ENCODE peak calls at places on chromosomes 4 and X, in eight cellular contexts. B is HCT116, G is Peyer's patch, W is IMR-90, Q is body of pancreas, S is endothelial cell of umbilical vein, X is heart left ventricle, V is right lobe of liver. L is an unnamed sample.

GRCh38 chrX:54721424-54721823 is 76.6 kb downstream of the ITIH6 start:
- DNase-seq in B (peak; percentile 38), G (no peak), W (no peak), Q (no peak), S (no peak), X (no peak), V (no peak), L (no peak)

GRCh38 chr4:38283724-38284123 is 323.5 kb downstream of the PTTG2 start:
- DNase-seq in B (no peak), G (no peak), W (no peak), Q (no peak), S (no peak), X (no peak), V (no peak), L (no peak)

GRCh38 chr4:77861500-77861899 is 1.1 kb upstream of the MRPL1 start:
- DNase-seq in B (no peak), G (no peak), W (no peak), Q (no peak), S (no peak), X (no peak), V (no peak), L (no peak)

GRCh38 chr4:40289366-40290188 is 45.6 kb upstream of the CHRNA9 start:
- DNase-seq in B (no peak), G (no peak), W (peak; percentile 3), Q (no peak), S (no peak), X (no peak), V (no peak), L (no peak)

GRCh38 chrX:12304261-12304660 is 166.0 kb downstream of the FRMPD4 start:
- DNase-seq in B (no peak), G (no peak), W (peak; percentile 30), Q (no peak), S (no peak), X (no peak), V (no peak), L (no peak)

GRCh38 chrX:46686003-46686645 is 72.8 kb downstream of the SLC9A7 start:
- DNase-seq in B (peak; percentile 12), G (no peak), W (peak; percentile 41), Q (peak; percentile 32), S (peak; percentile 41), X (no peak), V (no peak), L (peak; percentile 50)

GRCh38 chr4:2277956-2278355 is 16.0 kb upstream of the MXD4 start:
- DNase-seq in B (no peak), G (no peak), W (no peak), Q (no peak), S (no peak), X (no peak), V (peak; percentile 1), L (no peak)

GRCh38 chrX:130896026-130896425 is 7.0 kb downstream of the ENOX2 start:
- DNase-seq in B (no peak), G (no peak), W (peak; percentile 4), Q (no peak), S (no peak), X (no peak), V (no peak), L (no peak)

GRCh38 chr4:183729430-183730328 is 70.6 kb downstream of the TRAPPC11 start:
- DNase-seq in B (no peak), G (no peak), W (peak; percentile 70), Q (no peak), S (no peak), X (no peak), V (no peak), L (no peak)

GRCh38 chrX:137432609-137433008 is 133.3 kb upstream of the ZIC3 start:
- DNase-seq in B (no peak), G (no peak), W (no peak), Q (peak; percentile 19), S (no peak), X (no peak), V (no peak), L (no peak)

GRCh38 chr4:1156069-1156468 is 16.3 kb downstream of the SPON2 start:
- DNase-seq in B (no peak), G (no peak), W (no peak), Q (no peak), S (no peak), X (no peak), V (no peak), L (no peak)

GRCh38 chrX:97471071-97471470 is 587.4 kb downstream of the RPA4 start:
- DNase-seq in B (no peak), G (no peak), W (no peak), Q (no peak), S (no peak), X (no peak), V (no peak), L (no peak)

DNA sequence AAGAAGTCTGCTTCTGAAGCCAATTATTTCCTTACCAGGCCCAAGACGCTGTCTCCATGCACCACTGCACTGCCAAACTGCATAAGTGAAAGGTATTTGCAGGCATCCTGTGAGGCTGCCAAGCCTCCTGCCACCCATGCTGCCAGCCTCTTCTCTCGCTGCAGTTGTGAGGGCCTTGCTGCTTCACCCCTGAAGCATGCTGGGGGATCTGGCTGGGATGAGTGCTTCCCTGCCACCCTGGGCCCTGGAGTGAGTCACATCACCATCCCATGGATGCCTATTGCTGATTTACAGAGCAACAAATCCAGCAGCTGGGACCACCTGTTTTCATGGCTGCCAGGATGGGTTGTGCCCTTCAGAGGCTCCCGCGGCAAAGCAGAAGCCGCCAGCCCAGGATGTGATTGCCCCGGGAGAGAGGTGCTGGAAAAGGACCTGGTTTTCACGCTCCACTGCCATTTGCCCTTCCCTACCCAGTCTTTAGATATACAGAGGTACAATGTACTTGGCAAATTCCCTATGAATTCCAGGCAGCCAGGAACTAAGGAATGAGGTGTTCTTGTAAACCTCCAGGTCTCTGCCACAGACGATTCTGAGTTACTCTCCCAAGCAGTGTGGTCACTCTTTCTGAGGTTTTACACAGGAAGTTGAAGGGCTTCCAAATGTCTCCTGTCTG is 41.5 kb upstream of the PTCHD1 start:
- DNase-seq in B (no peak), G (no peak), W (no peak), Q (no peak), S (no peak), X (no peak), V (no peak), L (no peak)
- TF ChIP-seq POLR2A in B (no peak), G (no peak), W (no peak), Q (no peak), S (no peak), X (no peak), V (no peak), L (no peak)

GRCh38 chr4:94545296-94545695 is 93.6 kb downstream of the PDLIM5 start:
- DNase-seq in B (no peak), G (no peak), W (peak; percentile 63), Q (no peak), S (peak; percentile 94), X (no peak), V (no peak), L (no peak)

GRCh38 chr4:94550352-94550751 is 98.6 kb downstream of the PDLIM5 start:
- DNase-seq in B (no peak), G (no peak), W (no peak), Q (no peak), S (no peak), X (no peak), V (no peak), L (no peak)

GRCh38 chr4:94550851-94551250 is 99.1 kb downstream of the PDLIM5 start:
- DNase-seq in B (no peak), G (no peak), W (no peak), Q (no peak), S (no peak), X (no peak), V (no peak), L (no peak)

GRCh38 chr4:94546949-94547348 is 95.2 kb downstream of the PDLIM5 start:
- DNase-seq in B (no peak), G (no peak), W (no peak), Q (no peak), S (no peak), X (no peak), V (no peak), L (no peak)

DNA sequence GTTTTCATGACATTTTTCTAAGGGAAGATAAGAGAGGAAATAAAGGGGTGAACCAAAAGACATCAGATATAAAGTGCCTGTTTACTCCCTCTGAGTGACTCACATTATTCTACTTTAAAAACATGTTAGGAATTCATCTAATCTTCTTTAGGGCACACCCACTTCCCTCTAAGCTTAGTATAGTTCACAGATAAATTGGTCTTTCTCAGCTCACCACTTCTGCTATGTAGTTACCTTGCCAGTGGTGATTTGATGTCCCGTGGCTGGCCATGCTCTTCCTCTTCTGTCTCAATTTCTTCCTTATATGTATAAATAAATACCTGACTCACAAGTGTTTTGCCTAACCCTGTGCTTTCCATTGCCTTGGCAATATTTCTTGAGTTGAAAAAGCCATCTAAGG is 96.8 kb downstream of the PDLIM5 start:
- DNase-seq in B (peak; percentile 43), G (no peak), W (peak; percentile 82), Q (no peak), S (peak; percentile 93), X (no peak), V (no peak), L (no peak)
- H3K4me1 ChIP-seq in B (peaks cover 62% of the 10 kb centered on the region), G (no peaks in the 10 kb centered on the region), W (peaks cover 3% of the 10 kb centered on the region), Q (peaks cover 24% of the 10 kb centered on the region), S (peaks cover 85% of the 10 kb centered on the region), X (peaks cover 11% of the 10 kb centered on the region), V (no peaks in the 10 kb centered on the region), L (peaks cover 5% of the 10 kb centered on the region)

DNA sequence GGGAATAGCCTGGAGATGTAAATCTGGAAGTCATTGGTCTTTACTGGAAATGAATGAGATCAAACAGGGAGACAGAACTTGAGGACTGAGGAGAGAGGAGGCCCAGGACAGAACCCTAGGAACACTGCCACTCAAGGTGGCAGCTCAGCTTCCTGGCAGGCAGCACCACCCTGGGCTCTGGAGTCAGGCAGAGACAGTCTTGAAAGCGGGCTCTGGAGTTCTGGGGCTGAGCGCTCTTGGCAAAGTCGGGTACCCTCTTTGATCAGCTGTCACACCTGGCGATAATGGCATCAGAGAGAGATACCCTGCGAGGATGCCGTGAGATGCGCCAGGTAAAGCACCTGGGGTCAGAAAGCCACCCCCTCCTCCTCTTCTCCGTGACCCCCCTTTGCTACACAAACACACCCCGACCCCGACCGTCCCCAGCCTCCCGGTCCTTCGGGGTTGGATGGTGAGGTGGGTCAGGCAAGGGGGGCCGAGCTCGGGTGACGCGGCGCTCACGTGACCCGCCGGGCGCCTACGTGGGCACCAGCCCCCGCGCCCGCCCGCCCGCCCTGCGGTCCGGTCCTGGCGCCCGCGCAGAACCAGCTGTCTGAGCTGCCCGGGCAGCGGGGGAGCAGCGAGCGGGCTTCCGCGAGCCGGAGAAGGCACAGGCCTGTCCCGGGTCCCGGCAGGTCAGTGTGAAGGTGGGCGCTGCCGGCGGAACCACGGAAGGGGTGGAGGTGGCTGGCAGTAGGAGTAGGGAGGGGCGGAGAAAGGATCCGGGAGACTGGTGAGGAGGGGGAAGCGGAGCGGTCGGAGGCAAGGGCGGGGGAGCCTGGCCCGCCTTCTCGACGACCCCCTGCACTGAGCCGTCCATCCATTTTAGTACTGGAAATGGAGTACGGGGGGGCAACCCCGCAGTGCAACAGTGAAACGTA is at the start of gene TCEAL3:
- DNase-seq in B (no peak), G (peak; percentile 59), W (peak; percentile 26), Q (peak; percentile 70), S (peak; percentile 45), X (peak; percentile 54), V (peak; percentile 50), L (peak; percentile 74)
- TF ChIP-seq POLR2A in B (no peak), G (no peak), W (peak; percentile 78), Q (peak; percentile 75), S (no peak), X (no peak), V (no peak), L (peak; percentile 39)

DNA sequence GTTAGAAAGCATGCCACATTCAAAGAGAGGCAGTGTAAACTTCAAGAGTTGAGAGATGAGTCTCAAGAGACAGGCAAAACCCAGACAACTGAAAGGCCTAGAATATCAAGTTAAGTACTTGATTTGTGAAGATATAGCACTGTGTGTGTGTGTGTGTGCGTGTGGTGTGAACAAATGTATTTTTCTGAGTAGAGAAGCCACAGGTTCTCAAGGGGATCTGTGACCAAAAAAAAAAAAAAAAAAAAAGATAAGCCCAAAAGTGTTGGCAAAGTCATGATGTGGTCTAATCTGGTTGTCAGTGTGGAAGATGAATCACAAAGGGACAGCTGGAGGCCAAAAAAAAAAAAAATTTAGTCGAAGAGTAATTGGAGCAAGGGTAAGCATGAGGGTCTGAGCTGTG is 3.9 kb downstream of the RIPPLY1 start:
- DNase-seq in B (no peak), G (no peak), W (no peak), Q (no peak), S (no peak), X (no peak), V (no peak), L (no peak)
- H3K4me1 ChIP-seq in B (peaks cover 43% of the 10 kb centered on the region), G (no peaks in the 10 kb centered on the region), W (peaks cover 3% of the 10 kb centered on the region), Q (peaks cover 34% of the 10 kb centered on the region), S (peaks cover 16% of the 10 kb centered on the region), X (no peaks in the 10 kb centered on the region), V (peaks cover 10% of the 10 kb centered on the region), L (no peaks in the 10 kb centered on the region)